ENCODE peak calls at places on chromosomes 2 and 18, in five cellular contexts. U is uterus, N is OCI-LY7, T is cardiac muscle cell, D is SJSA1. W is an unnamed sample.

GRCh38 chr2:237435844-237436590 is 22.1 kb upstream of the COL6A3 start:
- DNase-seq in D (no peak), U (peak; percentile 72), T (peak; percentile 93), N (no peak), W (no peak)

GRCh38 chr2:208358758-208359631 is 47.6 kb upstream of the PTH2R start:
- DNase-seq in T (peak; percentile 35), D (no peak), U (no peak), N (no peak), W (no peak)

GRCh38 chr2:28296904-28297303 is 95.8 kb upstream of the FOSL2 start:
- DNase-seq in T (no peak), U (no peak), D (peak; percentile 22), N (no peak), W (no peak)

GRCh38 chr2:68839260-68839833 is 31.9 kb downstream of the BMP10 start:
- DNase-seq in U (no peak), T (peak; percentile 40), D (no peak), N (peak; percentile 66), W (peak; percentile 29)

GRCh38 chr2:96817882-96818281 is 1.8 kb downstream of the CNNM3 start:
- DNase-seq in D (no peak), T (no peak), U (no peak), N (no peak), W (no peak)

GRCh38 chr2:169732583-169733358 is 861 bp upstream of the KLHL23 start:
- DNase-seq in D (no peak), N (no peak), T (no peak), U (no peak), W (no peak)

GRCh38 chr2:85017436-85018048 is 46.6 kb downstream of the KCMF1 start:
- DNase-seq in D (no peak), U (no peak), N (peak; percentile 9), T (peak; percentile 40), W (no peak)

GRCh38 chr2:149278146-149278878 is 52.1 kb upstream of the LYPD6 start:
- DNase-seq in D (no peak), U (no peak), N (no peak), T (no peak), W (no peak)

GRCh38 chr2:72015281-72015680 is 132.4 kb downstream of the CYP26B1 start:
- DNase-seq in D (no peak), T (peak; percentile 54), N (no peak), U (no peak), W (no peak)

GRCh38 chr2:48312126-48312525 is 217.8 kb upstream of the STON1 start:
- DNase-seq in D (no peak), U (no peak), N (no peak), T (no peak), W (no peak)

GRCh38 chr2:127081826-127082633 is 24.9 kb downstream of the BIN1 start:
- DNase-seq in T (peak; percentile 74), N (peak; percentile 63), U (peak; percentile 73), D (no peak), W (no peak)
- H3K4me3 ChIP-seq in T (no peak overlapping the region), N (peak overlapping the region; percentile 7), U (no peak overlapping the region), D (no peak overlapping the region), W (no peak overlapping the region)

DNA sequence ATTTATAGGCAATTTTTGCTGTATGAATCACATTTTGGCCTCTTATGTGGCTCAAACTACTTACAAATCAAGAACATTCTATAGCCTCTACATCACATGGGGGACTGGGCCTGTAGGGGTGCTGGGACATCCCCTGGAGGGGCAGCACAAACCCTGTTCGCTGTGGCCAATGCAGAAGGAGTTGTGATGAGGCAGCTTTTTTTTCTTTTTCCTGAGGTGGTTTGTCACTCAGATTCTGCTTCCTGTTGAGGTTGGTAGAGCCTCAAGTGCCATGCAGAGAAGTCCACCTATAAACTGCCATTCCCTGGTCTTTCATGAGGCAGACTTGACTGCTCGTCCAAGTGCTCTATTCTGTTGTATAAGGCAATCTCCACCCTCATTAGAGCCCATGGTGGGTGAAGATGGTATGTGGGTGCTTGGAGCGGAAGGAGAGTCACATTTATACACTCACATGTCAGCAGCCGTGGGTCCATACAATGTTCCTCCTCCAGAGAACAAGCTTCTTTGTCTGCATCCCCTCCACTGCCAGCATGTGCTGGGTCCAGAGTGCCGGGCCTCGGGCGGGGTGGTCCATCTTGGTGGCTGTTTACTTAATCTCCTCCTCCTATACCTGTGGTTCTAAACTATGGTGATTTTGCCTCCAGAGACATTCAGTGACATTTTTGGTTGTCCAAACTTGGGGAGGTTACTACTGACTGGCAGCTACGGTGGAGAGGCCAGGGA is 120.3 kb downstream of the ACOXL start:
- DNase-seq in U (no peak), T (no peak), D (no peak), N (no peak), W (no peak)
- H3K4me3 ChIP-seq in U (no peak overlapping the region), T (no peak overlapping the region), D (no peak overlapping the region), N (no peak overlapping the region), W (no peak overlapping the region)

DNA sequence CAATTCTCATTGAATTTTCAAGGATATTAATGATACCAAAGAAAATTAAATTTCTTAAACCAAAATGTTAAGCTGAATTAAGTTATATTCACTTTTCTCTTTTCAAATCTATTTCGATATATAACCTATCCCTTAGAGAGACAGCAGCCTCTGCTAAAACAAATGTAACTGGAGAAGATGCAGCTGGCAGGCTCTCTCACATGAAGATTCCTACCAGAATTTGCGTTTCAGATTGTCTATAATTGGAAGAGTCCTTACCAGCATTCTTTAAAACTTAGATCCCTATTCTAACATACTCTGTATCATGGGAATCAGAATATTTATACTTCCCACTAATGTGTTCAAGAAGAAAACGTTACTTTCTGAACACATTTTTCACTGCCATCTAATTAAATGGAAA is 1.6 kb downstream of the PTPN2 start:
- DNase-seq in T (no peak), D (no peak), N (no peak), U (no peak), W (no peak)
- H3K4me3 ChIP-seq in T (peak overlapping the region; percentile 89), D (peak overlapping the region; percentile 96), N (peak overlapping the region; percentile 78), U (no peak overlapping the region), W (no peak overlapping the region)

GRCh38 chr2:129860088-129860487 is 119.4 kb upstream of the RAB6C start:
- DNase-seq in T (no peak), N (no peak), D (no peak), U (no peak), W (no peak)

GRCh38 chr2:129859141-129859540 is 120.3 kb upstream of the RAB6C start:
- DNase-seq in U (no peak), N (no peak), D (no peak), T (no peak), W (no peak)

GRCh38 chr2:129862668-129863067 is 116.8 kb upstream of the RAB6C start:
- DNase-seq in D (no peak), T (no peak), N (no peak), U (no peak), W (no peak)

GRCh38 chr2:129863350-129863749 is 116.1 kb upstream of the RAB6C start:
- DNase-seq in T (no peak), D (no peak), U (no peak), N (no peak), W (no peak)

DNA sequence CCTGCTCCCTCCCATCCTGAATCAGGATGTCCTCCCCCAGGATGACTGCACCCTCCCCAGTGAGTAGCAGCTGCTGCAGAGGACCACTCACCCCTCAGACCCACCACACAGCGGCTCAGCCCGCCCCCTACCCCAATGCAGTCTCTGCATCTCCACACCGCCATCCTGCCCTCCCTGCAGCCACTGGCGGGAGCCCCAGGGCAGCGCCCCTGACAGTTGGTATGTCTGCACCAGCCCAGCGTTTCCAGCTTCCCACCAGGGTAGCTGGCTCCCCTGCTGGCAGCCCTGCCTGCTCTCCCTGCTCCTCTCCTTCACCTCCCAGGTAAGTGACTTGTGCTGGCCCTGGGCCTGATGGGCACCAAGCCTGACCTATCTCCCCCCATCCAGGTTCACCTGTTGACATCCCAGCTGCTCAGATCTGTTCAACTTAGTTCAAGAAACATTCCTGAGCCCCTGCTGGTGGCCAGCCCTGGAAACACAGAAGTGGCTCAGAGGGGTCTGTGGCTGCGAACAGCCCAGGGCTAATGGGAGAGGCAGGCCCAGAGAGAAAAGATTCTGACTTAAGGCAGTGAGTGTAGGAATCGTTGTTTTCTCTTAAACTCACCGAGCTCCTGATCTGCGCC is 117.7 kb upstream of the RAB6C start:
- DNase-seq in U (no peak), D (no peak), N (no peak), T (no peak), W (no peak)
- H3K4me3 ChIP-seq in U (no peak overlapping the region), D (no peak overlapping the region), N (no peak overlapping the region), T (no peak overlapping the region), W (no peak overlapping the region)

DNA sequence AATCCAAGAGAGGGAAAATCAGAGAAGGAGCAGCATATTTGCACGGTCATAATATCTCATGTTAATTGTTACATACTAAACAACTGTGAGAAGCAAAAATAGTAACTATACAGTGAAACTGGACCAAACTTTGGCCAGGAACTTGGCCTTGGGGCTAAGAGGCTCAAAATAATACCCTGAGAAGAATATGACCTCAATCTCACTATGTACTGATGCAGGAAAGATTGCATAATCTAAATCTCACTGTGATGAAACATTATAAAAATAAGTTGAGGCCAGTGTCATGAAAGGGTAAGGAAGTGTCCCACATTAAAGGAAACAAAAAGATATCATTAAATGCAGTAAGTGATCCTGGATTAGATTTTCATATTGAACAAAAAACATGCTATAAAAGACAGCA is 36.5 kb downstream of the ZRANB3 start:
- DNase-seq in T (peak; percentile 45), N (no peak), U (no peak), D (no peak), W (no peak)
- H3K4me3 ChIP-seq in T (no peak overlapping the region), N (no peak overlapping the region), U (no peak overlapping the region), D (no peak overlapping the region), W (no peak overlapping the region)

DNA sequence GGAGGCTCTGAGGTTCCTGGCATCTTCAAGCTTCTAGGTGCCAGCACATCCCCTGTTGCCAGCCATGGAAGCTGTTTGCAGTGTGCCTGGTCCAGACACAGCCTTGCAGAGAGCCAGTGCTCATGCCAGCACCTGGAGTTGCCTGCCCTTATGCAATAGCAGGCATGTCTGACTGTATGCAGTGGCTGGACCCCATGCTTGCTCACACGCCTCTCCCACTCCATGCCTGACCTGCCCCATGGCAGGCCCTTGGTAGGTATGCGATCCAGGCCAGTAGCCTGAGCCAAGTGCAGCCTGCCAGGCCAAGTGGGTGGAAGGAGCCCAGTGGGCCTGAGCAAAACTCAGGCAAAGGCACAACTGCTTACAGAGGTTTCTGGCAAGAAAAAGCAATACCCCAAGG is 19.5 kb upstream of the SP140L start:
- DNase-seq in N (no peak), D (no peak), T (no peak), U (no peak), W (no peak)
- H3K4me3 ChIP-seq in N (no peak overlapping the region), D (no peak overlapping the region), T (no peak overlapping the region), U (no peak overlapping the region), W (no peak overlapping the region)

W was measured in iPS DF 6.9.